ENCODE peak calls at places on chromosomes 2 and 18, in five cellular contexts. U, A, D, T and J are unnamed samples.

GRCh38 chr2:160477032-160477431 is 16.6 kb downstream of the RBMS1 start:
- DNase-seq in U (peak), A (no peak), D (no peak), T (no peak), J (no peak)

GRCh38 chr2:109129921-109130725 is 1.1 kb downstream of the SH3RF3 start:
- DNase-seq in U (peak), A (peak), D (no peak), T (peak), J (peak)

GRCh38 chr2:31335921-31336570 is 78.5 kb downstream of the XDH start:
- DNase-seq in U (no peak), A (no peak), D (no peak), T (peak), J (no peak)

GRCh38 chr2:233713262-233713615 is 532 bp downstream of the UGT1A5 start:
- DNase-seq in U (no peak), A (no peak), D (no peak), T (no peak), J (no peak)

GRCh38 chr2:238100821-238101771 is 956 bp downstream of the ESPNL start:
- DNase-seq in U (peak), A (no peak), D (no peak), T (no peak), J (peak)

GRCh38 chr18:36089001-36089400 is 21.6 kb upstream of the RPRD1A start:
- DNase-seq in U (no peak), A (no peak), D (no peak), T (no peak), J (no peak)

GRCh38 chr2:239213420-239214101 is 187.3 kb downstream of the HDAC4 start:
- DNase-seq in U (no peak), A (no peak), D (no peak), T (no peak), J (no peak)

GRCh38 chr2:152473151-152473857 is 138.3 kb downstream of the FMNL2 start:
- DNase-seq in U (no peak), A (no peak), D (no peak), T (no peak), J (no peak)

GRCh38 chr18:61574665-61575064 is 241.4 kb downstream of the CDH20 start:
- DNase-seq in U (no peak), A (no peak), D (no peak), T (no peak), J (no peak)

GRCh38 chr18:79787527-79788095 is 10.1 kb upstream of the KCNG2 start:
- DNase-seq in U (no peak), A (no peak), D (no peak), T (no peak), J (no peak)

GRCh38 chr2:65232636-65233035 is 5.0 kb downstream of the ACTR2 start:
- DNase-seq in U (no peak), A (no peak), D (peak), T (peak), J (no peak)

GRCh38 chr2:190636362-190636761 is 12.5 kb upstream of the NAB1 start:
- DNase-seq in U (no peak), A (no peak), D (no peak), T (peak), J (no peak)

GRCh38 chr2:121790276-121790956 is 35.0 kb downstream of the TSN start:
- DNase-seq in U (no peak), A (no peak), D (no peak), T (peak), J (no peak)

GRCh38 chr2:46893231-46893943 is 22.2 kb downstream of the MCFD2 start:
- DNase-seq in U (no peak), A (no peak), D (no peak), T (no peak), J (no peak)

GRCh38 chr18:32468147-32468845 is 2.4 kb downstream of the GAREM1 start:
- DNase-seq in U (no peak), A (no peak), D (no peak), T (no peak), J (no peak)

GRCh38 chr18:63962137-63962536 is 7.7 kb upstream of the SERPINB8 start:
- DNase-seq in U (no peak), A (no peak), D (no peak), T (no peak), J (no peak)

GRCh38 chr2:10007921-10008808 is 35.2 kb upstream of the KLF11 start:
- DNase-seq in U (no peak), A (no peak), D (no peak), T (no peak), J (no peak)

GRCh38 chr2:223759569-223760430 is 77.6 kb downstream of the AP1S3 start:
- DNase-seq in U (no peak), A (no peak), D (no peak), T (peak), J (peak)